ENCODE peak calls at places on chromosomes 4 and X, in six cellular contexts. One of them, this sample, is unnamed.

GRCh38 chr4:143270266-143270838 is 66.3 kb upstream of the GAB1 start:
- ATAC-seq in psoas muscle: no peak
- ATAC-seq in heart right ventricle: peak
- ATAC-seq in upper lobe of left lung: no peak
- ATAC-seq in pancreas: no peak
- ATAC-seq in IMR-90: no peak
- ATAC-seq in this sample: peak

GRCh38 chrX:70254909-70255308 is 5.1 kb downstream of the P2RY4 start:
- ATAC-seq in upper lobe of left lung: no peak
- ATAC-seq in heart right ventricle: no peak
- ATAC-seq in IMR-90: no peak
- ATAC-seq in pancreas: no peak
- ATAC-seq in psoas muscle: no peak
- ATAC-seq in this sample: no peak

GRCh38 chrX:14837155-14837554 is 35.7 kb downstream of the FANCB start:
- ATAC-seq in IMR-90: no peak
- ATAC-seq in pancreas: no peak
- ATAC-seq in psoas muscle: no peak
- ATAC-seq in upper lobe of left lung: no peak
- ATAC-seq in heart right ventricle: no peak
- ATAC-seq in this sample: no peak

GRCh38 chrX:151722241-151722846 is 6.5 kb downstream of the FATE1 start:
- ATAC-seq in IMR-90: no peak
- ATAC-seq in psoas muscle: peak
- ATAC-seq in heart right ventricle: peak
- ATAC-seq in pancreas: peak
- ATAC-seq in upper lobe of left lung: peak
- ATAC-seq in this sample: no peak

GRCh38 chr4:144564358-144564757 is 81.6 kb upstream of the HHIP start:
- ATAC-seq in heart right ventricle: no peak
- ATAC-seq in upper lobe of left lung: no peak
- ATAC-seq in psoas muscle: no peak
- ATAC-seq in IMR-90: no peak
- ATAC-seq in pancreas: peak
- ATAC-seq in this sample: no peak

GRCh38 chr4:169068423-169068822 is 58.4 kb upstream of the CBR4 start:
- ATAC-seq in heart right ventricle: no peak
- ATAC-seq in psoas muscle: no peak
- ATAC-seq in IMR-90: no peak
- ATAC-seq in pancreas: no peak
- ATAC-seq in upper lobe of left lung: no peak
- ATAC-seq in this sample: no peak

GRCh38 chr4:38677466-38677865 is 13.5 kb downstream of the KLF3 start:
- ATAC-seq in upper lobe of left lung: no peak
- ATAC-seq in pancreas: no peak
- ATAC-seq in psoas muscle: no peak
- ATAC-seq in heart right ventricle: no peak
- ATAC-seq in IMR-90: no peak
- ATAC-seq in this sample: no peak

GRCh38 chrX:48487362-48487785 is 11.4 kb downstream of the FTSJ1 start:
- ATAC-seq in upper lobe of left lung: peak
- ATAC-seq in heart right ventricle: no peak
- ATAC-seq in IMR-90: peak
- ATAC-seq in psoas muscle: no peak
- ATAC-seq in pancreas: no peak
- ATAC-seq in this sample: no peak

GRCh38 chrX:138872537-138872936 is 161.0 kb upstream of the FGF13 start:
- ATAC-seq in upper lobe of left lung: no peak
- ATAC-seq in heart right ventricle: no peak
- ATAC-seq in pancreas: no peak
- ATAC-seq in IMR-90: no peak
- ATAC-seq in psoas muscle: no peak
- ATAC-seq in this sample: no peak

GRCh38 chr4:153522800-153523089 is 56.6 kb downstream of the TMEM131L start:
- ATAC-seq in psoas muscle: no peak
- ATAC-seq in IMR-90: no peak
- ATAC-seq in heart right ventricle: no peak
- ATAC-seq in pancreas: no peak
- ATAC-seq in upper lobe of left lung: no peak
- ATAC-seq in this sample: no peak

GRCh38 chrX:53882331-53882730 is 161.9 kb downstream of the PHF8 start:
- ATAC-seq in IMR-90: peak
- ATAC-seq in psoas muscle: no peak
- ATAC-seq in pancreas: peak
- ATAC-seq in upper lobe of left lung: no peak
- ATAC-seq in heart right ventricle: no peak
- ATAC-seq in this sample: no peak

GRCh38 chrX:135629342-135629741 is 84.1 kb upstream of the CT45A1 start:
- ATAC-seq in psoas muscle: no peak
- ATAC-seq in heart right ventricle: no peak
- ATAC-seq in IMR-90: no peak
- ATAC-seq in upper lobe of left lung: no peak
- ATAC-seq in pancreas: no peak
- ATAC-seq in this sample: no peak

GRCh38 chr4:94802091-94802490 is 44.3 kb downstream of the BMPR1B start:
- ATAC-seq in psoas muscle: no peak
- ATAC-seq in heart right ventricle: peak
- ATAC-seq in IMR-90: no peak
- ATAC-seq in upper lobe of left lung: no peak
- ATAC-seq in pancreas: no peak
- ATAC-seq in this sample: no peak

GRCh38 chrX:74419861-74420193 is 1.5 kb upstream of the SLC16A2 start:
- ATAC-seq in IMR-90: no peak
- ATAC-seq in psoas muscle: no peak
- ATAC-seq in upper lobe of left lung: no peak
- ATAC-seq in pancreas: peak
- ATAC-seq in heart right ventricle: peak
- ATAC-seq in this sample: no peak

DNA sequence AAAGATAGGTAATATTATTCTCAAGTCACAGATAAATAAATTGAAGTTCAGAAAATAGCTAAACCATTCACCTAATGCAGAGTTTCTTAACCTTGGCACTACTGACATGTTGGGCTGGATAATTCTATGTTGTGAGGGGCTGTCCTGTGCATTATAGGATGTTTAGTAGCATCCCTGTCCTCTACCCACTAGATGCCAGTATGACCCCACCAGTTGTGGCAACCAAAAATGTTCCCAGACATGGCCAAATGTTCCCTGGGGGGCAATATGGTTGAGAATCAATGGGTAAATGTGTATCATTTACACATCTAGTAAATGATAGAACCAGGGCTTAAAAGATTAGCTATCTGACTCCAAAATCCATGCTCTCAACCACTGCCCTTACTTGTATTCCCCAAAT is 140.9 kb downstream of the COL4A6 start:
- ATAC-seq in IMR-90: no peak
- ATAC-seq in pancreas: no peak
- ATAC-seq in upper lobe of left lung: no peak
- ATAC-seq in psoas muscle: no peak
- ATAC-seq in heart right ventricle: no peak
- ATAC-seq in this sample: no peak
- TF ChIP-seq CTCF in IMR-90: peak
- TF ChIP-seq CTCF in pancreas: no peak
- TF ChIP-seq CTCF in upper lobe of left lung: no peak
- TF ChIP-seq CTCF in psoas muscle: peak
- TF ChIP-seq CTCF in heart right ventricle: no peak
- TF ChIP-seq CTCF in this sample: no peak

DNA sequence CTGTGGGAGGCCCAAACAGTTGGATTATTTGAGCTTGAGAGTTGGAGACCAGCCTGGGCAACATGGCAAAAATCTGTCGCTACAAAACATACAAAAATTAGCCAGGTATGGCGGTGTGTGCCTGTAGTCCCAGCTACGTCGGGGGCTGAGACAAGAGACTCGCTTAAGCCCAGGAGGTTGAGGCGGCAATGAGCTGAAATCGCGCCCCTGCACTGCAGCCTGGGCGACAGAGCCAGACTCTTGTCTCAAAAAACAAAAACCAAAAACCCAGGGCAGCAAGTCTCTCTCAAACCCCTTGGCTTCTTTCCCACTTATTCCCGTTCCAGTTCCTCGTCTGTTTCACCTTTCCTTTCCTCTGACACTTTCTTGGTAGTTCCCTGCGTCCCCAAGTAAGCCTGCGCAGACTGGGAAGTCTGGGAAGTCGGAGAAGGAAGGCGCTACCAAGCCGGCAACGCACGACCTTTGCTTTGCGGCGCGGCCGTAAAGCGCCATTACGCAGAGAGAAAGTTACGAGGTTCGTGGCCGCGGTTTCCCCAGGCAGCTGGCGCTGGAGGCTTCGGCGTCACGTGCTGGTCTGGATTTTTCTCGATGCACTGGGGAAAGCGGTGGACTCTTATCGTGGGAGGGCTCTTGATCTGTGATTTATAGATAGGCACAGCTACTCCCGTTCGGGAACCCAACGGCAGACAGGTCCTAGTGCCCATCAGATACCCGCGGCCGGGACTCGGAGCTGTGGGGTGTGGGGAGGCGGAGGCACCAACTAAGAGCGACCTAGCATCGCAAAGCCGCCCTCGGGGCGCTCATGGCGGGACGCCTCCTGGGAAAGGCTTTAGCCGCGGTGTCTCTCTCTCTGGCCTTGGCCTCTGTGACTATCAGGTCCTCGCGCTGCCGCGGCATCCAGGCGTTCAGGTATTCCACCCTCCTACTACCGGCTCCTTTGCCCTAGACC is at the start of gene NUDT9:
- ATAC-seq in pancreas: peak
- ATAC-seq in upper lobe of left lung: peak
- ATAC-seq in heart right ventricle: peak
- ATAC-seq in IMR-90: peak
- ATAC-seq in psoas muscle: peak
- ATAC-seq in this sample: peak
- H3K4me3 ChIP-seq in pancreas: peak
- H3K4me3 ChIP-seq in upper lobe of left lung: peak
- H3K4me3 ChIP-seq in heart right ventricle: peak
- H3K4me3 ChIP-seq in IMR-90: peak
- H3K4me3 ChIP-seq in psoas muscle: peak
- H3K4me3 ChIP-seq in this sample: peak

GRCh38 chr4:180909279-180909678 is 1333.9 kb upstream of the TENM3 start:
- ATAC-seq in psoas muscle: no peak
- ATAC-seq in upper lobe of left lung: no peak
- ATAC-seq in pancreas: no peak
- ATAC-seq in heart right ventricle: no peak
- ATAC-seq in IMR-90: peak
- ATAC-seq in this sample: no peak
- TF ChIP-seq CTCF in psoas muscle: no peak
- TF ChIP-seq CTCF in upper lobe of left lung: no peak
- TF ChIP-seq CTCF in pancreas: no peak
- TF ChIP-seq CTCF in heart right ventricle: no peak
- TF ChIP-seq CTCF in IMR-90: peak
- TF ChIP-seq CTCF in this sample: no peak

GRCh38 chr4:105807496-105807895 is 87.8 kb upstream of the NPNT start:
- ATAC-seq in IMR-90: no peak
- ATAC-seq in upper lobe of left lung: no peak
- ATAC-seq in psoas muscle: no peak
- ATAC-seq in pancreas: no peak
- ATAC-seq in heart right ventricle: no peak
- ATAC-seq in this sample: no peak

GRCh38 chr4:105805501-105806120 is 89.7 kb upstream of the NPNT start:
- ATAC-seq in IMR-90: no peak
- ATAC-seq in heart right ventricle: no peak
- ATAC-seq in pancreas: no peak
- ATAC-seq in upper lobe of left lung: no peak
- ATAC-seq in psoas muscle: no peak
- ATAC-seq in this sample: no peak

GRCh38 chr4:105808030-105808429 is 87.2 kb upstream of the NPNT start:
- ATAC-seq in IMR-90: no peak
- ATAC-seq in heart right ventricle: no peak
- ATAC-seq in pancreas: no peak
- ATAC-seq in upper lobe of left lung: no peak
- ATAC-seq in psoas muscle: no peak
- ATAC-seq in this sample: no peak

DNA sequence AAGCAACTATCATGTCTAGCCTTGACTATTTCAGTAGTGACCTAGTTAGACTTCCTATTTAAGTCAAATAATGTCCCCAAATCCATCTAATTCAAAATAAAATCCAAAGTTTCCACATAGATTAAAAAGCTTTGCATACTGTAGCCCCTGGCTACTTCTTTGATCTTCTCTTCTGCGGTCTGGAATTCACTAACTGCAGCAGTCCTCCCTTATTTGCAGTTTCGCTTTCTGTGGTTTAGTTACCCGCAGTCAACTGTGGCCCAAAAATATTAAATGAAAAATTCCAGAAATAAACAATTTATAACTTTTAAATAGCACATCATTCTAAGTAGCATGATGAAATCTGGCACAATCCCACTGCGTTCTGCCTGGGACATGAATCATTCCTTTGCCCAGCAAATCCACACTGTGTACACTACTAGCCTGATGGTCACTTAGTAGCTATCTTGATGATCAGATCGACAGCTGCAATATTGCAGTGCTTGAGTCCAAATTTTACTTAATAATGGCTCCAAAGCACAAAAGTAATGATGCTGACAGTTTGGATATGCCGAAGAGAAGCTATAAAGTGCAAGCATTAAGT is 86.7 kb upstream of the NPNT start:
- ATAC-seq in IMR-90: peak
- ATAC-seq in pancreas: peak
- ATAC-seq in heart right ventricle: no peak
- ATAC-seq in psoas muscle: peak
- ATAC-seq in upper lobe of left lung: peak
- ATAC-seq in this sample: peak
- H3K4me3 ChIP-seq in IMR-90: peak
- H3K4me3 ChIP-seq in pancreas: no peak
- H3K4me3 ChIP-seq in heart right ventricle: no peak
- H3K4me3 ChIP-seq in psoas muscle: peak
- H3K4me3 ChIP-seq in upper lobe of left lung: no peak
- H3K4me3 ChIP-seq in this sample: peak

DNA sequence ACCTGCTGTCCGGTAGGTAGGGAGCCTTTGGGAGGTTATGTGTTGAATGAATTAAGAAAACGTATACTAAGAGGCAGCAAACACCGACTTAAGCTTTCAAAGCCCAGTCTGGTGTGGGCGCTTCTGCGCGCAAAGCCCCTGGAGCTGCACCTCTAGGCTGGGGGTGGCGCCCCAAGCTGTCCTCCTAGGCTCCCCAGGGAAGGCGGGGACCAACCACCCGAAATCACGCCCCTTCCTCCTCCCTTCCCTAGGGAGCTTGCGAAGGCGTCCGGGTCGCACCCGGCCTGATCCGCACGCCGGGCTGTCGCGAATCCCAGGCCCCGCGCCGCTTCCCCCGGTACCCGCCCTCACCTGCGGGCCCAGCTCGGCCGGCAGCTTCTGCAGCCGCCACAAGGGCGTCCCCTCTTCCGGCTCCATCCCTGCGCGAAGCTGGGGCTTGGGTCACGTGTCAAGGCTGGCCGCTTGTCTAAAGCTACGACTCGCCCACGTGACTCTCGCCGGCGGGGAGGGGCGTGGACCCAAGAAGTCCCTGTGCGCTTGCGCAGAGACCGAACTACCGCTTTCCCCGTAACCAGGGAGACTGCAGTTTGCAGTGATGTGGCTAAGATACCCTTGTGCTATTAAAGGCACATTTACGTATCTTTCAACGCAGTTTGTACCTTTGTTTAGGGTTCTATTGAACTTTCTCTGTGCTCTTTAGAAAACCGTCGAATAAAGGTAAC is at the start of gene COMMD8:
- ATAC-seq in upper lobe of left lung: peak
- ATAC-seq in IMR-90: peak
- ATAC-seq in psoas muscle: peak
- ATAC-seq in heart right ventricle: peak
- ATAC-seq in pancreas: peak
- ATAC-seq in this sample: peak
- TF ChIP-seq CTCF in upper lobe of left lung: peak
- TF ChIP-seq CTCF in IMR-90: peak
- TF ChIP-seq CTCF in psoas muscle: peak
- TF ChIP-seq CTCF in heart right ventricle: peak
- TF ChIP-seq CTCF in pancreas: no peak
- TF ChIP-seq CTCF in this sample: no peak

GRCh38 chr4:10285028-10285427 is 168.4 kb upstream of the WDR1 start:
- ATAC-seq in upper lobe of left lung: no peak
- ATAC-seq in pancreas: no peak
- ATAC-seq in psoas muscle: no peak
- ATAC-seq in IMR-90: no peak
- ATAC-seq in heart right ventricle: no peak
- ATAC-seq in this sample: no peak
- H3K4me3 ChIP-seq in upper lobe of left lung: no peak
- H3K4me3 ChIP-seq in pancreas: no peak
- H3K4me3 ChIP-seq in psoas muscle: no peak
- H3K4me3 ChIP-seq in IMR-90: no peak
- H3K4me3 ChIP-seq in heart right ventricle: no peak
- H3K4me3 ChIP-seq in this sample: no peak

This sample was measured in gastroesophageal sphincter.